ENCODE peak calls at places on chromosome 4, in eight cellular contexts. H, P, R, T, E, Q, J and C are unnamed samples.

GRCh38 chr4:138576684-138577083 is 334.5 kb upstream of the SLC7A11 start:
- DNase-seq in E (peak; percentile 64), H (no peak), J (peak; percentile 68), R (peak; percentile 62), Q (peak; percentile 81), T (no peak), P (peak; percentile 75), C (no peak)

GRCh38 chr4:185254434-185254833 is 45.0 kb downstream of the SNX25 start:
- DNase-seq in E (no peak), R (no peak), T (no peak), P (no peak), H (no peak), Q (peak; percentile 45), J (peak; percentile 56), C (no peak)

GRCh38 chr4:74531952-74532794 is 87.2 kb downstream of the AREG start:
- DNase-seq in H (peak; percentile 0), Q (peak; percentile 94), R (peak; percentile 90), E (peak; percentile 92), T (peak; percentile 35), P (peak; percentile 78), J (peak; percentile 87), C (no peak)

GRCh38 chr4:103928370-103928769 is 208.6 kb upstream of the TACR3 start:
- DNase-seq in H (no peak), R (no peak), T (no peak), Q (no peak), P (no peak), J (no peak), E (no peak), C (no peak)

GRCh38 chr4:123640271-123640670 is 243.7 kb downstream of the SPRY1 start:
- DNase-seq in J (peak; percentile 78), Q (no peak), E (no peak), R (no peak), P (no peak), H (no peak), T (no peak), C (no peak)

GRCh38 chr4:74431113-74431826 is 13.7 kb upstream of the AREG start:
- DNase-seq in P (no peak), Q (no peak), R (no peak), E (no peak), H (no peak), T (no peak), J (no peak), C (no peak)

GRCh38 chr4:55214172-55214571 is 88.8 kb upstream of the KDR start:
- DNase-seq in T (no peak), P (no peak), H (peak; percentile 17), R (no peak), J (no peak), Q (peak; percentile 77), E (no peak), C (no peak)

GRCh38 chr4:22514431-22514830 is 1.4 kb downstream of the ADGRA3 start:
- DNase-seq in T (no peak), H (no peak), Q (no peak), E (no peak), R (no peak), P (no peak), J (peak; percentile 43), C (no peak)

GRCh38 chr4:139550724-139551429 is 5.1 kb downstream of the SETD7 start:
- DNase-seq in P (no peak), Q (peak; percentile 96), R (no peak), T (no peak), H (no peak), J (peak; percentile 45), E (no peak), C (no peak)

GRCh38 chr4:62622084-62622483 is 1422.0 kb downstream of the ADGRL3 start:
- DNase-seq in E (no peak), P (no peak), T (no peak), Q (no peak), R (no peak), J (no peak), H (no peak), C (no peak)

GRCh38 chr4:7679431-7679830 is 244.7 kb upstream of the PSAPL1 start:
- DNase-seq in R (no peak), P (no peak), H (no peak), J (no peak), Q (no peak), T (no peak), E (no peak), C (no peak)

GRCh38 chr4:3822230-3822947 is 56.2 kb downstream of the ADRA2C start:
- DNase-seq in Q (no peak), T (no peak), J (no peak), P (no peak), R (peak; percentile 27), H (no peak), E (no peak), C (no peak)

GRCh38 chr4:158801066-158801465 is 32.2 kb downstream of the FNIP2 start:
- DNase-seq in T (no peak), R (no peak), E (no peak), H (no peak), J (no peak), P (no peak), Q (no peak), C (no peak)

GRCh38 chr4:8198906-8199593 is at the start of gene SH3TC1:
- DNase-seq in R (peak; percentile 76), T (no peak), H (peak; percentile 97), E (peak; percentile 46), Q (no peak), J (peak; percentile 86), P (peak; percentile 79), C (peak; percentile 72)

DNA sequence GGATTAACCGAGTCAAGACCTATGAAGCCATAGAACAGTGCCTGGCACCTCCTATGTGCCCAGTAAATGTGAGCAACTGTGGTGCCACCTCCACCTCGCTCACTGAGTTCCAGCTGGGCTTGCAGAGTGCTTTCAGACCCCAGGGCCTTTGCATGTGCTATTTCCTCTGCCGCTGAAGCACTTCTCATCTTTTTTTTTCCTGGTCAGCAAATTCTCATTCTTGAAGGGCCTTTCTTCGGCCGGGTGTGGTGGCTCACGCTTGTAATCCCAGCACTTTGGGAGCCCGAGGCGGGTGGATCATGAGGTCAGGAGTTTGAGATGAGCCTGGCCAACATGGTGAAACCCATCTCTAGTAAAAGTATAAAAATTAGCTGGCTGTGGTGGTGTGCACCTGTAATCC is 76.5 kb downstream of the MSX1 start:
- DNase-seq in H (no peak), E (no peak), R (no peak), J (no peak), P (no peak), Q (no peak), T (no peak), C (no peak)
- H3K4me2 ChIP-seq in H (no peak overlapping the region), E (no peak overlapping the region), R (no peak overlapping the region), J (no peak overlapping the region), P (no peak overlapping the region), Q (no peak overlapping the region), T (no peak overlapping the region), C (no peak overlapping the region)

DNA sequence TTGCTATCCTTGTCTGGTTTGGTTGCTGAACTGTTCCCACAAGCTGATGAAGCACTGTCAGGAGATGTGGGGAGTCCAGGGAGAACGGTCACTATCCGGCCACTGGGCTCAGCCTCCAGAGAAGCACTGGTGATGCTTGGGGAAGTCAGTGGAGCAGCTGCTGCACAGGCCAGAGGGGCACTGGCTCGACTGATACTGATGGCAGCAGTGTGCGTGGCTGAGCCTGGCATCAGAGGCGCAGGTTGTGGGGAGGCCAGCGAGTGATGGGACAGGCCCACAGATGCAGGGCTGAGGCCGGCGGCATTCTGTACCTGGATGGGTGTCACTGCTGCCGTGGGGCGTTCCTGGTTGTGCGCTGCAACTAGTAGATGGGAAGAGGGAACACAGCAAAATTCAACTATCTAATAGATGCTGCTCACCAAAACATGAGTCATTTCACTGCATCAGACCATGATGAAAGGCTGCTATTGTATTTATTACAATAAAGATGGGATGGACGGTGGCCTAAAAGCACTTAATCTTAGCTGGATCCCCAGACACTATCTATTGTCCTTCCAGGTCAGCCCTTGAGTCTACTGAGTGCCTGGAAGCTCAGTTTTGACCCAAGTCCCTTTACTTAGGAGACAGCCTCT is 106.3 kb upstream of the CBR4 start:
- DNase-seq in P (no peak), Q (no peak), R (no peak), J (peak; percentile 63), T (no peak), H (no peak), E (no peak), C (no peak)
- H3K4me2 ChIP-seq in P (no peak overlapping the region), Q (no peak overlapping the region), R (peak overlapping the region; percentile 60), J (peak overlapping the region; percentile 23), T (no peak overlapping the region), H (peak overlapping the region; percentile 57), E (peak overlapping the region; percentile 50), C (no peak overlapping the region)

GRCh38 chr4:121786221-121786620 is 14.9 kb upstream of the EXOSC9 start:
- DNase-seq in Q (no peak), E (no peak), P (no peak), T (no peak), H (no peak), R (no peak), J (no peak), C (no peak)
- H3K4me2 ChIP-seq in Q (no peak overlapping the region), E (no peak overlapping the region), P (no peak overlapping the region), T (no peak overlapping the region), H (no peak overlapping the region), R (no peak overlapping the region), J (no peak overlapping the region), C (no peak overlapping the region)

GRCh38 chr4:102817613-102818268 is 9.6 kb downstream of the UBE2D3 start:
- DNase-seq in R (no peak), E (no peak), H (no peak), Q (no peak), T (no peak), J (no peak), P (no peak), C (no peak)
- H3K4me2 ChIP-seq in R (peak overlapping the region; percentile 91), E (no peak overlapping the region), H (no peak overlapping the region), Q (no peak overlapping the region), T (no peak overlapping the region), J (peak overlapping the region; percentile 55), P (peak overlapping the region; percentile 3), C (peak overlapping the region; percentile 64)

GRCh38 chr4:25299476-25300203 is 12.9 kb upstream of the ZCCHC4 start:
- DNase-seq in R (no peak), Q (peak; percentile 61), P (no peak), H (no peak), E (no peak), J (no peak), T (no peak), C (no peak)
- H3K4me2 ChIP-seq in R (peak overlapping the region; percentile 37), Q (no peak overlapping the region), P (no peak overlapping the region), H (no peak overlapping the region), E (peak overlapping the region; percentile 33), J (no peak overlapping the region), T (no peak overlapping the region), C (no peak overlapping the region)

DNA sequence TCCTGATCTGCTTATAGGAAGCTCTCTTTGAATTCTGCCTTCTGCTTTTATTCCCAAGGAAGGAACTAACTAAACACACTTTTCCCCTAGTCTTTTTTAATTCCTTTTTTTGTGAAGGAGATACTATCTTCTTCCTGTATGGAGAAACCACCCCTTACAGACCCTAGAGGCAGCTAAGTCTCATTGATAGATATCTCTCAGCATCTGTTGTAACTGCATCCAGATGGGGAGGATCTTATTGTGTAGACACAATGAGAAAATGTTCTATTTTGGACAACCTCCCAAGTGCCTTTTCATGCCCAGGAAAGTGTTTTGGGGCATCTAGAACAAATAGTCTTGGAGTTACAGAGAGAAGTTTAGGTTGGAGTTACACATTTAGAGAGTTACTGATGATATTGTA is 64.4 kb downstream of the AFF1 start:
- DNase-seq in P (no peak), Q (no peak), E (no peak), J (no peak), T (no peak), R (no peak), H (peak; percentile 41), C (no peak)
- H3K4me2 ChIP-seq in P (no peak overlapping the region), Q (no peak overlapping the region), E (no peak overlapping the region), J (no peak overlapping the region), T (no peak overlapping the region), R (no peak overlapping the region), H (no peak overlapping the region), C (no peak overlapping the region)

GRCh38 chr4:52657317-52657629 is 1.8 kb downstream of the USP46 start:
- DNase-seq in R (no peak), E (no peak), Q (no peak), J (no peak), T (no peak), H (no peak), P (no peak), C (no peak)
- H3K4me2 ChIP-seq in R (no peak overlapping the region), E (peak overlapping the region; percentile 83), Q (peak overlapping the region; percentile 73), J (peak overlapping the region; percentile 82), T (no peak overlapping the region), H (peak overlapping the region; percentile 80), P (no peak overlapping the region), C (no peak overlapping the region)